ENCODE peak calls at places on chromosomes 1 and 21, in five cellular contexts. One of them, this sample, is unnamed.

GRCh38 chr1:233122779-233123178 is 172.4 kb downstream of the NTPCR start:
- DNase-seq in posterior cingulate gyrus: no peak
- DNase-seq in OCI-LY7: no peak
- DNase-seq in T-helper 9 cell: no peak
- DNase-seq in B cell: no peak
- DNase-seq in this sample: no peak

GRCh38 chr1:9724706-9725476 is 73.4 kb downstream of the PIK3CD start:
- DNase-seq in OCI-LY7: peak; percentile 78
- DNase-seq in posterior cingulate gyrus: peak; percentile 62
- DNase-seq in T-helper 9 cell: peak; percentile 64
- DNase-seq in B cell: peak; percentile 86
- DNase-seq in this sample: no peak

GRCh38 chr1:239805888-239806772 is 285.6 kb upstream of the FMN2 start:
- DNase-seq in posterior cingulate gyrus: no peak
- DNase-seq in T-helper 9 cell: no peak
- DNase-seq in OCI-LY7: no peak
- DNase-seq in B cell: no peak
- DNase-seq in this sample: no peak

GRCh38 chr1:16720403-16721223 is 19.7 kb upstream of the RNU1-4 start:
- DNase-seq in posterior cingulate gyrus: no peak
- DNase-seq in OCI-LY7: peak; percentile 5
- DNase-seq in B cell: peak; percentile 22
- DNase-seq in T-helper 9 cell: no peak
- DNase-seq in this sample: no peak

GRCh38 chr21:24456358-24456757 is 1150.9 kb downstream of the MRPL39 start:
- DNase-seq in T-helper 9 cell: no peak
- DNase-seq in B cell: no peak
- DNase-seq in OCI-LY7: no peak
- DNase-seq in posterior cingulate gyrus: no peak
- DNase-seq in this sample: no peak

GRCh38 chr21:46323227-46323709 is 402 bp downstream of the C21orf58 start:
- DNase-seq in T-helper 9 cell: no peak
- DNase-seq in OCI-LY7: peak; percentile 58
- DNase-seq in B cell: no peak
- DNase-seq in posterior cingulate gyrus: no peak
- DNase-seq in this sample: no peak

GRCh38 chr1:219716611-219717114 is 103.8 kb upstream of the ZC3H11B start:
- DNase-seq in B cell: no peak
- DNase-seq in OCI-LY7: no peak
- DNase-seq in T-helper 9 cell: no peak
- DNase-seq in posterior cingulate gyrus: no peak
- DNase-seq in this sample: no peak

GRCh38 chr1:87684786-87685185 is 356.1 kb downstream of the LMO4 start:
- DNase-seq in T-helper 9 cell: no peak
- DNase-seq in B cell: no peak
- DNase-seq in posterior cingulate gyrus: no peak
- DNase-seq in OCI-LY7: no peak
- DNase-seq in this sample: no peak

GRCh38 chr1:92858564-92859399 is 26.9 kb downstream of the RPL5 start:
- DNase-seq in OCI-LY7: peak; percentile 91
- DNase-seq in B cell: peak; percentile 53
- DNase-seq in T-helper 9 cell: peak; percentile 14
- DNase-seq in posterior cingulate gyrus: no peak
- DNase-seq in this sample: no peak

GRCh38 chr21:31491617-31492016 is 147.6 kb upstream of the TIAM1 start:
- DNase-seq in B cell: no peak
- DNase-seq in T-helper 9 cell: no peak
- DNase-seq in OCI-LY7: no peak
- DNase-seq in posterior cingulate gyrus: no peak
- DNase-seq in this sample: no peak

GRCh38 chr1:235637756-235638155 is 11.8 kb downstream of the GNG4 start:
- DNase-seq in posterior cingulate gyrus: no peak
- DNase-seq in OCI-LY7: no peak
- DNase-seq in T-helper 9 cell: no peak
- DNase-seq in B cell: no peak
- DNase-seq in this sample: no peak

GRCh38 chr1:46552357-46553237 is 1.1 kb upstream of the KNCN start:
- DNase-seq in posterior cingulate gyrus: no peak
- DNase-seq in OCI-LY7: no peak
- DNase-seq in B cell: no peak
- DNase-seq in T-helper 9 cell: no peak
- DNase-seq in this sample: no peak

GRCh38 chr1:111422546-111423391 is 4.8 kb downstream of the OVGP1 start:
- DNase-seq in T-helper 9 cell: no peak
- DNase-seq in OCI-LY7: no peak
- DNase-seq in posterior cingulate gyrus: no peak
- DNase-seq in B cell: no peak
- DNase-seq in this sample: no peak

GRCh38 chr1:80436851-80437250 is 1363.9 kb upstream of the ADGRL2 start:
- DNase-seq in posterior cingulate gyrus: no peak
- DNase-seq in OCI-LY7: no peak
- DNase-seq in B cell: no peak
- DNase-seq in T-helper 9 cell: no peak
- DNase-seq in this sample: no peak

GRCh38 chr1:90719321-90720136 is 2.4 kb upstream of the BARHL2 start:
- DNase-seq in posterior cingulate gyrus: no peak
- DNase-seq in B cell: peak; percentile 46
- DNase-seq in T-helper 9 cell: no peak
- DNase-seq in OCI-LY7: no peak
- DNase-seq in this sample: no peak

GRCh38 chr1:232789660-232790059 is 15.6 kb upstream of the MAP10 start:
- DNase-seq in B cell: no peak
- DNase-seq in T-helper 9 cell: no peak
- DNase-seq in OCI-LY7: no peak
- DNase-seq in posterior cingulate gyrus: no peak
- DNase-seq in this sample: no peak

GRCh38 chr1:3030663-3031381 is 9.6 kb downstream of the ACTRT2 start:
- DNase-seq in posterior cingulate gyrus: peak; percentile 55
- DNase-seq in OCI-LY7: no peak
- DNase-seq in B cell: no peak
- DNase-seq in T-helper 9 cell: no peak
- DNase-seq in this sample: peak; percentile 67

GRCh38 chr1:24966724-24967346 is 36.8 kb upstream of the RUNX3 start:
- DNase-seq in B cell: no peak
- DNase-seq in OCI-LY7: no peak
- DNase-seq in T-helper 9 cell: peak; percentile 34
- DNase-seq in posterior cingulate gyrus: no peak
- DNase-seq in this sample: no peak

GRCh38 chr1:156748670-156749428 is 2.6 kb downstream of the HDGF start:
- DNase-seq in B cell: no peak
- DNase-seq in OCI-LY7: no peak
- DNase-seq in posterior cingulate gyrus: no peak
- DNase-seq in T-helper 9 cell: no peak
- DNase-seq in this sample: no peak

GRCh38 chr1:15902882-15903281 is 55.4 kb downstream of the SPEN start:
- DNase-seq in OCI-LY7: no peak
- DNase-seq in T-helper 9 cell: no peak
- DNase-seq in B cell: no peak
- DNase-seq in posterior cingulate gyrus: no peak
- DNase-seq in this sample: no peak

GRCh38 chr21:36150192-36150711 is 6.4 kb upstream of the DOP1B start:
- DNase-seq in OCI-LY7: peak; percentile 89
- DNase-seq in posterior cingulate gyrus: peak; percentile 29
- DNase-seq in B cell: peak; percentile 59
- DNase-seq in T-helper 9 cell: no peak
- DNase-seq in this sample: no peak

GRCh38 chr1:93437976-93438605 is 9.8 kb upstream of the FNBP1L start:
- DNase-seq in OCI-LY7: peak; percentile 53
- DNase-seq in T-helper 9 cell: no peak
- DNase-seq in posterior cingulate gyrus: no peak
- DNase-seq in B cell: peak; percentile 42
- DNase-seq in this sample: no peak

This sample was measured in dorsolateral prefrontal cortex.